ENCODE peak calls at places on chromosomes 11 and 22, in ten cellular contexts. C is heart left ventricle, Z is stomach, X is A549, F is uterus, S is prostate gland, Q is IMR-90, T is body of pancreas, I is vagina, Y is K562. B is an unnamed sample.

GRCh38 chr11:2892215-2893020 is 6.8 kb upstream of the CDKN1C start:
- DNase-seq in C (peak; percentile 66), F (peak; percentile 66), X (peak; percentile 49), I (no peak), Y (peak; percentile 81), T (peak; percentile 21), Z (peak; percentile 57), Q (peak; percentile 50), S (no peak), B (no peak)

GRCh38 chr22:42091446-42091764 is 833 bp upstream of the NDUFA6 start:
- DNase-seq in X (no peak), I (no peak), Y (peak; percentile 15), Z (no peak), Q (no peak), F (no peak), S (no peak), C (no peak), T (no peak), B (no peak)

GRCh38 chr11:28981331-28981865 is 873.2 kb downstream of the METTL15 start:
- DNase-seq in I (no peak), F (no peak), Y (no peak), Z (no peak), X (no peak), T (no peak), S (no peak), Q (peak; percentile 31), C (no peak), B (no peak)

GRCh38 chr11:44813401-44813800 is 86.6 kb downstream of the TSPAN18 start:
- DNase-seq in Y (no peak), I (no peak), Q (no peak), T (no peak), F (no peak), S (no peak), C (peak; percentile 78), Z (no peak), X (no peak), B (no peak)

GRCh38 chr11:124075841-124076571 is 34.9 kb upstream of the OR10G7 start:
- DNase-seq in I (no peak), Y (no peak), F (no peak), C (no peak), X (peak; percentile 3), S (no peak), Q (no peak), Z (no peak), T (peak; percentile 54), B (no peak)

GRCh38 chr22:38872831-38873248 is 824 bp upstream of the CBX6 start:
- DNase-seq in Y (peak; percentile 53), Z (peak; percentile 51), X (peak; percentile 37), S (peak; percentile 36), T (peak; percentile 66), C (peak; percentile 83), I (peak; percentile 86), F (peak; percentile 74), Q (peak; percentile 32), B (peak; percentile 68)

GRCh38 chr22:19610518-19611253 is 86.5 kb upstream of the CLDN5 start:
- DNase-seq in T (no peak), X (no peak), F (no peak), I (no peak), Z (no peak), Q (no peak), S (no peak), Y (no peak), C (no peak), B (no peak)

GRCh38 chr11:103619480-103619879 is 417.0 kb upstream of the DDI1 start:
- DNase-seq in C (no peak), Z (no peak), Y (no peak), I (no peak), X (peak; percentile 71), S (no peak), Q (no peak), F (no peak), T (peak; percentile 45), B (no peak)

GRCh38 chr11:100629671-100630070 is 57.4 kb upstream of the ARHGAP42 start:
- DNase-seq in F (no peak), C (no peak), X (peak; percentile 47), Q (no peak), S (no peak), Y (no peak), T (no peak), I (no peak), Z (no peak), B (no peak)

GRCh38 chr11:100635194-100635593 is 51.9 kb upstream of the ARHGAP42 start:
- DNase-seq in Z (no peak), I (no peak), S (no peak), Q (no peak), C (no peak), Y (no peak), T (no peak), X (no peak), F (no peak), B (no peak)

GRCh38 chr11:100630898-100631297 is 56.2 kb upstream of the ARHGAP42 start:
- DNase-seq in T (no peak), S (no peak), I (no peak), Q (peak; percentile 56), Z (peak; percentile 53), F (no peak), Y (no peak), C (no peak), X (no peak), B (no peak)

GRCh38 chr11:100632970-100633452 is 54.1 kb upstream of the ARHGAP42 start:
- DNase-seq in I (no peak), Y (no peak), F (peak; percentile 34), Q (peak; percentile 56), C (peak; percentile 88), X (peak; percentile 11), Z (peak; percentile 88), S (peak; percentile 74), T (peak; percentile 70), B (peak; percentile 68)

GRCh38 chr11:100631316-100631715 is 55.8 kb upstream of the ARHGAP42 start:
- DNase-seq in Q (no peak), Z (no peak), I (no peak), Y (no peak), X (no peak), T (no peak), F (no peak), S (no peak), C (no peak), B (no peak)
- H3K9me3 ChIP-seq in Q (no peaks in the 10 kb centered on the region), Z (no peaks in the 10 kb centered on the region), I (no peaks in the 10 kb centered on the region), Y (no peaks in the 10 kb centered on the region), X (no peaks in the 10 kb centered on the region), T (no peaks in the 10 kb centered on the region), F (no peaks in the 10 kb centered on the region), S (no peaks in the 10 kb centered on the region), C (no peaks in the 10 kb centered on the region), B (no peaks in the 10 kb centered on the region)

GRCh38 chr11:78034623-78035022 is 11.5 kb upstream of the KCTD14 start:
- DNase-seq in X (no peak), F (no peak), Q (no peak), S (no peak), C (no peak), Y (peak; percentile 49), I (no peak), Z (no peak), T (no peak), B (no peak)
- H3K27ac ChIP-seq in X (no peak overlapping the region), F (no peak overlapping the region), Q (no peak overlapping the region), S (no peak overlapping the region), C (no peak overlapping the region), Y (peak overlapping the region; percentile 52), I (no peak overlapping the region), Z (no peak overlapping the region), T (no peak overlapping the region), B (no peak overlapping the region)

GRCh38 chr22:31092161-31092560 is 11.0 kb downstream of the SMTN start:
- DNase-seq in T (no peak), F (no peak), Q (no peak), S (no peak), Y (no peak), I (no peak), Z (no peak), X (no peak), C (no peak), B (no peak)

GRCh38 chr22:31091106-31091975 is 10.2 kb downstream of the SMTN start:
- DNase-seq in Z (no peak), C (no peak), T (no peak), S (no peak), X (no peak), Y (no peak), F (peak; percentile 88), Q (no peak), I (peak; percentile 79), B (no peak)

GRCh38 chr22:31088233-31088986 is 7.3 kb downstream of the SMTN start:
- DNase-seq in C (no peak), F (no peak), S (no peak), Z (no peak), I (no peak), X (no peak), Q (no peak), Y (no peak), T (no peak), B (no peak)

GRCh38 chr22:31089101-31090100 is 8.3 kb downstream of the SMTN start:
- DNase-seq in Y (peak; percentile 61), Z (peak; percentile 54), X (peak; percentile 31), T (peak; percentile 51), F (peak; percentile 73), I (peak; percentile 80), Q (no peak), C (peak; percentile 66), S (no peak), B (no peak)

GRCh38 chr22:31090217-31091085 is 9.3 kb downstream of the SMTN start:
- DNase-seq in Z (no peak), Q (no peak), I (peak; percentile 85), S (no peak), C (no peak), T (no peak), F (peak; percentile 91), X (no peak), Y (no peak), B (no peak)
- TF ChIP-seq POLR2A in Z (no peak), Q (no peak), I (no peak), S (no peak), C (no peak), T (no peak), F (peak; percentile 37), X (no peak), Y (no peak), B (no peak)

GRCh38 chr11:58730507-58731089 is 1.1 kb downstream of the GLYAT start:
- DNase-seq in Q (no peak), C (no peak), S (no peak), X (no peak), F (no peak), I (no peak), T (no peak), Z (no peak), Y (no peak), B (no peak)

GRCh38 chr11:58726594-58727414 is 4.9 kb downstream of the GLYAT start:
- DNase-seq in X (no peak), I (no peak), T (no peak), F (no peak), Q (no peak), Y (no peak), S (no peak), C (no peak), Z (no peak), B (no peak)

GRCh38 chr11:58731819-58732218 is at the start of gene GLYAT:
- DNase-seq in T (no peak), F (no peak), Z (no peak), I (no peak), S (no peak), C (no peak), Q (no peak), Y (no peak), X (no peak), B (no peak)

GRCh38 chr11:58727415-58727797 is 4.3 kb downstream of the GLYAT start:
- DNase-seq in I (no peak), T (no peak), Q (no peak), X (no peak), Z (no peak), Y (no peak), S (no peak), F (no peak), C (no peak), B (no peak)
- H3K9me3 ChIP-seq in I (no peaks in the 10 kb centered on the region), T (no peaks in the 10 kb centered on the region), Q (no peaks in the 10 kb centered on the region), X (no peaks in the 10 kb centered on the region), Z (no peaks in the 10 kb centered on the region), Y (no peaks in the 10 kb centered on the region), S (no peaks in the 10 kb centered on the region), F (no peaks in the 10 kb centered on the region), C (no peaks in the 10 kb centered on the region), B (no peaks in the 10 kb centered on the region)

GRCh38 chr11:1842149-1843097 is 3.6 kb downstream of the TNNI2 start:
- DNase-seq in Z (no peak), F (no peak), X (no peak), C (peak; percentile 82), S (no peak), I (no peak), T (peak; percentile 97), Y (no peak), Q (no peak), B (no peak)
- H3K27ac ChIP-seq in Z (no peak overlapping the region), F (no peak overlapping the region), X (no peak overlapping the region), C (peak overlapping the region; percentile 76), S (no peak overlapping the region), I (no peak overlapping the region), T (peak overlapping the region; percentile 97), Y (no peak overlapping the region), Q (no peak overlapping the region), B (no peak overlapping the region)